ENCODE peak calls at places on chromosomes 3 and 15, in seven cellular contexts. X is ACHN; L is fibroblast of pulmonary artery; A is bronchial epithelial cell; N is A172; U is stimulated activated naive CD4-positive, alpha-beta T cell; E is iris pigment epithelial cell. R is an unnamed sample.

GRCh38 chr15:67512140-67512539 is 8.8 kb upstream of the C15orf61 start:
- DNase-seq in X (no peak), L (no peak), A (no peak), N (no peak), U (no peak), E (no peak), R (no peak)

GRCh38 chr3:156483961-156484787 is 70.7 kb downstream of the SSR3 start:
- DNase-seq in X (peak), L (peak), A (peak), N (peak), U (peak), E (peak), R (peak)

GRCh38 chr3:133578548-133579191 is 5.2 kb downstream of the CDV3 start:
- DNase-seq in X (peak), L (peak), A (peak), N (peak), U (no peak), E (peak), R (no peak)

GRCh38 chr3:177468816-177469590 is 271.7 kb upstream of the TBL1XR1 start:
- DNase-seq in X (peak), L (peak), A (no peak), N (peak), U (no peak), E (peak), R (no peak)

GRCh38 chr3:172651936-172652595 is 58.8 kb downstream of the NCEH1 start:
- DNase-seq in X (no peak), L (no peak), A (no peak), N (no peak), U (no peak), E (no peak), R (no peak)

GRCh38 chr3:128489860-128490649 is 2.9 kb downstream of the GATA2 start:
- DNase-seq in X (peak), L (peak), A (no peak), N (no peak), U (no peak), E (peak), R (no peak)

GRCh38 chr3:147007736-147008245 is 398.6 kb downstream of the ZIC4 start:
- DNase-seq in X (no peak), L (no peak), A (no peak), N (no peak), U (no peak), E (no peak), R (no peak)

GRCh38 chr3:108024146-108024836 is 66.5 kb downstream of the CD47 start:
- DNase-seq in X (no peak), L (peak), A (no peak), N (peak), U (no peak), E (peak), R (no peak)

GRCh38 chr15:48394172-48394571 is 62.9 kb downstream of the DUT start:
- DNase-seq in X (no peak), L (no peak), A (no peak), N (no peak), U (no peak), E (no peak), R (no peak)

GRCh38 chr3:112647122-112647521 is 6.2 kb upstream of the CCDC80 start:
- DNase-seq in X (peak), L (peak), A (peak), N (peak), U (no peak), E (peak), R (no peak)

GRCh38 chr3:161388860-161389259 is 17.5 kb upstream of the SPTSSB start:
- DNase-seq in X (no peak), L (no peak), A (peak), N (no peak), U (no peak), E (no peak), R (no peak)

GRCh38 chr15:73058437-73058836 is 6.2 kb downstream of the NEO1 start:
- DNase-seq in X (no peak), L (no peak), A (no peak), N (no peak), U (no peak), E (no peak), R (no peak)

GRCh38 chr3:10283638-10284037 is 9.1 kb downstream of the GHRL start:
- DNase-seq in X (no peak), L (no peak), A (peak), N (no peak), U (no peak), E (no peak), R (peak)

GRCh38 chr3:151203053-151203420 is at the start of gene GPR171:
- DNase-seq in X (no peak), L (no peak), A (no peak), N (no peak), U (peak), E (no peak), R (no peak)

GRCh38 chr15:48717458-48717857 is 71.9 kb upstream of the FBN1 start:
- DNase-seq in X (no peak), L (peak), A (peak), N (no peak), U (no peak), E (peak), R (no peak)

GRCh38 chr15:43463542-43463941 is 29.4 kb downstream of the TP53BP1 start:
- DNase-seq in X (no peak), L (peak), A (no peak), N (no peak), U (no peak), E (peak), R (no peak)

GRCh38 chr3:149199474-149199873 is 22.2 kb downstream of the CP start:
- DNase-seq in X (no peak), L (peak), A (peak), N (no peak), U (no peak), E (peak), R (peak)

GRCh38 chr15:47571241-47571640 is 146.1 kb upstream of the SEMA6D start:
- DNase-seq in X (no peak), L (no peak), A (no peak), N (no peak), U (no peak), E (no peak), R (no peak)

GRCh38 chr15:62756326-62756994 is 286.1 kb upstream of the TPM1 start:
- DNase-seq in X (no peak), L (no peak), A (no peak), N (no peak), U (no peak), E (no peak), R (no peak)

GRCh38 chr15:88920186-88920891 is 7.2 kb upstream of the MFGE8 start:
- DNase-seq in X (peak), L (peak), A (peak), N (peak), U (no peak), E (peak), R (no peak)

GRCh38 chr3:14947105-14947885 is at the start of gene NR2C2:
- DNase-seq in X (peak), L (peak), A (peak), N (peak), U (peak), E (peak), R (peak)

GRCh38 chr15:62190257-62190656 is 25.2 kb upstream of the C2CD4B start:
- DNase-seq in X (no peak), L (no peak), A (peak), N (no peak), U (no peak), E (no peak), R (no peak)

GRCh38 chr3:145094355-145094941 is 1066.5 kb downstream of the PLOD2 start:
- DNase-seq in X (peak), L (peak), A (peak), N (peak), U (no peak), E (peak), R (no peak)

GRCh38 chr3:52983336-52983807 is 62.5 kb downstream of the SFMBT1 start:
- DNase-seq in X (no peak), L (no peak), A (no peak), N (no peak), U (peak), E (no peak), R (no peak)

GRCh38 chr15:97566957-97567356 is 393.5 kb upstream of the ARRDC4 start:
- DNase-seq in X (no peak), L (peak), A (no peak), N (peak), U (no peak), E (no peak), R (no peak)

GRCh38 chr3:44468572-44469520 is 8.6 kb downstream of the ZNF445 start:
- DNase-seq in X (no peak), L (peak), A (peak), N (peak), U (no peak), E (peak), R (no peak)

GRCh38 chr15:99537344-99537743 is 28.4 kb upstream of the MEF2A start:
- DNase-seq in X (no peak), L (peak), A (no peak), N (no peak), U (no peak), E (no peak), R (no peak)

GRCh38 chr3:168116279-168116678 is 20.6 kb upstream of the GOLIM4 start:
- DNase-seq in X (no peak), L (peak), A (peak), N (no peak), U (no peak), E (peak), R (no peak)

GRCh38 chr3:192090586-192090985 is 629.6 kb downstream of the PYDC2 start:
- DNase-seq in X (peak), L (no peak), A (no peak), N (peak), U (no peak), E (peak), R (no peak)

GRCh38 chr3:37183976-37184375 is 9.6 kb upstream of the LRRFIP2 start:
- DNase-seq in X (peak), L (peak), A (no peak), N (no peak), U (no peak), E (no peak), R (no peak)

GRCh38 chr3:167887096-167887495 is 151.6 kb downstream of the SERPINI1 start:
- DNase-seq in X (no peak), L (peak), A (peak), N (peak), U (no peak), E (no peak), R (no peak)

GRCh38 chr3:40925228-40925627 is 274.1 kb upstream of the CTNNB1 start:
- DNase-seq in X (no peak), L (no peak), A (no peak), N (no peak), U (no peak), E (no peak), R (no peak)

GRCh38 chr15:99472416-99473145 is 93.2 kb upstream of the MEF2A start:
- DNase-seq in X (no peak), L (no peak), A (no peak), N (no peak), U (no peak), E (no peak), R (no peak)

GRCh38 chr3:89072671-89073070 is 34.8 kb upstream of the EPHA3 start:
- DNase-seq in X (no peak), L (no peak), A (no peak), N (no peak), U (no peak), E (no peak), R (no peak)

GRCh38 chr3:133991209-133991608 is 38.5 kb downstream of the SLCO2A1 start:
- DNase-seq in X (no peak), L (no peak), A (peak), N (no peak), U (no peak), E (no peak), R (no peak)

GRCh38 chr3:86743233-86743632 is 247.7 kb downstream of the VGLL3 start:
- DNase-seq in X (no peak), L (no peak), A (peak), N (no peak), U (no peak), E (no peak), R (no peak)

GRCh38 chr3:124230432-124230831 is 238.5 kb upstream of the ROPN1 start:
- DNase-seq in X (no peak), L (no peak), A (no peak), N (no peak), U (no peak), E (no peak), R (no peak)

R was measured in NCI-H2171.